ENCODE peak calls at places on chromosomes 13 and 19, in seven cellular contexts. D, L, V, M, A, K and Y are unnamed samples. For H3K4me1, the result is how much of the 10 kb centered on the place peaks cover.

GRCh38 chr13:33536639-33537425 is 251.3 kb upstream of the STARD13 start:
- DNase-seq in D (no peak), L (no peak), V (no peak), M (no peak), A (no peak), K (no peak), Y (no peak)

GRCh38 chr13:30725331-30726085 is 9.8 kb upstream of the ALOX5AP start:
- DNase-seq in D (no peak), L (no peak), V (no peak), M (no peak), A (no peak), K (no peak), Y (peak)

GRCh38 chr19:47132522-47132852 is 1.9 kb downstream of the SAE1 start:
- DNase-seq in D (no peak), L (no peak), V (no peak), M (no peak), A (no peak), K (no peak), Y (no peak)

GRCh38 chr13:106033634-106034033 is 501.8 kb downstream of the EFNB2 start:
- DNase-seq in D (no peak), L (peak), V (no peak), M (no peak), A (no peak), K (no peak), Y (no peak)

GRCh38 chr19:17671906-17672305 is 16.2 kb downstream of the UNC13A start:
- DNase-seq in D (no peak), L (no peak), V (no peak), M (no peak), A (no peak), K (peak), Y (no peak)

GRCh38 chr13:26943748-26944147 is 183.2 kb upstream of the GPR12 start:
- DNase-seq in D (no peak), L (no peak), V (no peak), M (no peak), A (no peak), K (no peak), Y (no peak)

GRCh38 chr13:46614582-46614981 is 61.6 kb downstream of the LRCH1 start:
- DNase-seq in D (no peak), L (peak), V (no peak), M (no peak), A (no peak), K (no peak), Y (no peak)

GRCh38 chr19:18591735-18592385 is 3.3 kb downstream of the REX1BD start:
- DNase-seq in D (no peak), L (no peak), V (no peak), M (no peak), A (no peak), K (no peak), Y (no peak)

GRCh38 chr19:4791183-4792018 is at the start of gene FEM1A:
- DNase-seq in D (peak), L (peak), V (peak), M (peak), A (peak), K (peak), Y (peak)

GRCh38 chr19:310141-310651 is 19.0 kb upstream of the PLPP2 start:
- DNase-seq in D (no peak), L (no peak), V (peak), M (no peak), A (peak), K (no peak), Y (no peak)

GRCh38 chr19:7450243-7451223 is 38.3 kb downstream of the PEX11G start:
- DNase-seq in D (no peak), L (no peak), V (no peak), M (peak), A (no peak), K (peak), Y (no peak)

DNA sequence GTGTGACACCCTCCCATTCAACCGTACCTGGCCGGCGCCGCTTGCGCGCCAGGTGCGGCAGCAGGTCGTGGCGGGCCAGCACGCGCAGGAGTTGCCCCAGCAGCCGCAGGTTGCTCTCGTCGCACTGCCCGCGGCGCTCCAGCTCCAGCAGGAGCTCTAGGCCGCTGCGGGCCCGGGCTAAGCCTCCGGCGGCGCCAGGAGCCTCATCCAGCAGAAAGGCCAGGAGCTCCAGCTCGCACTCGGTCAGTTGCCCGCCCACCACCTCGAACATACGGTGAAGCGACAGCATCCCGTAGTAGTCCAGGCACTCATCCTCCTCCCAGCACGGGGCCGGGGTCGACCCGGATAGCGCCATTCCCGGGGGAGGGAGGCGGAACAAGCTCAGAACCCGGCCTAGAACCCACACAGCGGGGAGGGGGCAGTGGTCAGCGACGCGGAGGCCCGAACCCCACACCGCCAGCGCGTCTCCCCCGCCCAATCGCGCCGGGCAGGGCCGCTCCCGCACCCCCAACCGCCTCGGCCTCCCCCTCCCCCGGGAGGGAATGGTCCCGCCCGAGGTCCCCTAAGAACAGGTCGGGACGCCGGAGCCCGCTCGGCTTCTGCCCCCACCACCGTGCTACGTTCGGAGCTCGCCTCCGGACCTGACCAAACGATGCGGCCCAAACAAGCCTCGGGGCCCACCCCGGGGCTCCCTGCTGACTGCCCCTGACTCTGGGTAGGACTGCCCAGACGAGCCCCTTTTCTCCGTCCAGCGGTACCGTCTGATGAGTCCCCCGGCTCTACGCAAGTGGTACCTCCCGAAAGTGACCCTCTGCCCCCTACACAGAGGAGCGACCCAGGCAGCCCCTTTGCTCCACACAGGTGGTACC is 590 bp downstream of the DEDD2 start:
- DNase-seq in D (no peak), L (peak), V (peak), M (peak), A (peak), K (peak), Y (no peak)
- H3K4me3 ChIP-seq in D (peak), L (peak), V (peak), M (peak), A (peak), K (peak), Y (peak)

DNA sequence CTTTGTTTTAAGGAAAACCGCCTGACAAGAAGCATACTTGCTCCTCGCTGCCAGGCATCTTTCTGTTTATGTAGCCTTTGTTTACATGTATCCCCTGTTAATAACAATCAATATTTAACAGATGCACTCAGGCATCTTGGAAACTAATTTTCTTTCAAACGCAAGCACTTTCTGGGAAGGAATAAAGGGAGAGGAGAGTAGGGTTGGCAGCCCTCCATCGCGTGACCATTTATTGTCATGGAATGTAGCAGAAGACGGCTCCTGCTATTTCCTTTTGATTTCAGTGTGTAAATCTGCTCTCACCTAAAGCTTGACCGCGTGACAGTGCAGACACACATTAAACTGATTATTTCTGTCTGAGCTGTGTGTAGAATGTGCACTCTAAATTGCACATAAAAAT is 223.3 kb upstream of the MAB21L1 start:
- DNase-seq in D (no peak), L (no peak), V (no peak), M (no peak), A (no peak), K (no peak), Y (no peak)
- H3K27ac ChIP-seq in D (no peak), L (no peak), V (no peak), M (no peak), A (no peak), K (no peak), Y (no peak)

GRCh38 chr13:113819341-113819730 is 44.5 kb downstream of the GAS6 start:
- DNase-seq in D (no peak), L (no peak), V (no peak), M (no peak), A (no peak), K (no peak), Y (no peak)
- H3K4me1 ChIP-seq in D (under half), L (under half), V (under half), M (under half), A (half or more), K (under half), Y (under half)

DNA sequence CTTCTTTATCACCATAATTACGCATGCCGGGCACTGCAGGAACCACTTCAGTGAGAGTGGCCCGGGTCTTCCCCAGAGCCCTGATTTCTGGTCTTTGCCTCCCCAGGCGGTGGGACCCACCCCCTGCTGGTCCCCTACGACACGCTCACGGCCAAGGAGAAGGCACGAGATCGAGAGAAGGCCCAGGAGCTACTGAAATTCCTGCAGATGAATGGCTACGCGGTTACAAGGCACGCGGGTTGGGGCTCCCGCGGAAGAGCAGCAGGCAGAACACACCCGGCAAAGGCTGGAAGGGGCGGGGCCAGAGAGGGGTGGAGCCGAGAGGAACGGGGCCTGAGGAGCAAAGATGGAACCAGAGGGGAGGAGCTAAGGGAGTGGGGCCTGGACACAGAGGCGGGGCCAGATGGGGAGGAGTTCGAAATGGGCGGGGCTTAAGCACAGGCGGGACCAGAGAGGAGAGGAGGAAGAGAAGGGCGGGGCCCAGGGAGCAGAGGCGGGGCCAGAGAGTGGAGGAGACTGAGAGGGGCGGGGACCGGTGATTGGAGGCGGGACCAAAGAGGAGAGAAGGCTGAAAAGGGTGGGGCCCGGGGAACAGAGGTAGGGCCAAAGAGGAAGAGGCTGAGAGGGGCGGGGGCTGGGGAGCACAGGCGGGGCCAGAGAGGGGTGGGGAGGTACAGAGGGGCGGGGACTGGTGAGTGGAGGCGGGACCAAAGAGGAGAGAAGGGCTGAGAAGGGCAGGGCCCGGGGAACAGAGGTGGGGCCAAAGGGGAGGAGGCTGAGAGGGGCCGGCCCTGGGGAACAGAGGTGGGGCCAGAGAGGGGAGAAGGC is 73.4 kb downstream of the RYR1 start:
- DNase-seq in D (peak), L (peak), V (peak), M (peak), A (peak), K (peak), Y (peak)
- H3K4me3 ChIP-seq in D (no peak), L (peak), V (no peak), M (no peak), A (no peak), K (peak), Y (no peak)

GRCh38 chr19:49119411-49120324 is at the start of gene PPFIA3:
- DNase-seq in D (no peak), L (no peak), V (peak), M (peak), A (peak), K (no peak), Y (peak)
- H3K27ac ChIP-seq in D (peak), L (peak), V (peak), M (no peak), A (peak), K (peak), Y (peak)

DNA sequence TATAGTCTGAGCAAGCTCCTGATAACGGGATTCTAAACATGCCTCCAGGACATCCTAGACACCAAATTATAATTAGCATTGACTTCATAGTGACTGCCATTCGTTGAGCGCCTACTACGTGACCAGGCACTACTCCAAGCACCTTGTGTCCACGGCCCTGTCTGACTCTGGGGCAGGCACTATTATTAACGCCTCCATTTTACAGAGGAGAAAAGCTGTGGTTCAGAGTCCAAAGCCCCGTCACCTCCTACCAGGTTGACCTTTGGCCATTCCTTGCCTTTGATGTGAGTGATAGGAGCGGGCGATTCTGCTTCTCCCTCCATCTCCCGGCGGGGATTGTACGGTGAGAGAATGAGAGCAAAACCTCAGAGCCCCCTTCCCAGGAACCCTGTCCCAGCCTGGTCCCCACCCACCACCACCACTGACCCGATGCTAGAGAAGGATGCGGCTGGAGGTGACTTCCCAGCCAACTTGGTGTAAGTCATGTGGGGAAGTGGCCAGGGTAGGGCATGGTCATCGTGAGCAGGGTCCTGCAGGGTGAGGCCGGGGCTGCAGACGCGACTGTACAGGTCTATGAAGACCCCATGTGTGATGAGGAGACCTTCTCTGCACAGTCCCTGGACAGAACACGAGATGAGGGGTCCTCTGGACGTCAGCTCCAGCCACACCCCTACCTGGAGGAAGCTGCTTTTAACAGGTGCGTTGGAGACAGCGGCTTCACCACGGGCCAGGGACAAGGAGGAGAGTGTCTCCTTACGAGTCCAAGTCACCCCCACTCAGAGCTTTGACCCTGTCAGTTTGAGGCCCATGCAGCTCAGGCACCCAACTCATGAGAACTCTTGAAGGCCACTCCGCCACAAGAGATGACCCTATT is at the start of gene IGSF23:
- DNase-seq in D (no peak), L (no peak), V (no peak), M (no peak), A (no peak), K (no peak), Y (no peak)
- H3K4me1 ChIP-seq in D (under half), L (under half), V (under half), M (under half), A (under half), K (under half), Y (under half)

GRCh38 chr13:49627831-49628652 is at the start of gene ARL11:
- DNase-seq in D (peak), L (no peak), V (peak), M (no peak), A (peak), K (peak), Y (no peak)

GRCh38 chr13:49629196-49629938 is 1.1 kb downstream of the ARL11 start:
- DNase-seq in D (no peak), L (no peak), V (no peak), M (no peak), A (no peak), K (peak), Y (no peak)

GRCh38 chr13:49629947-49630346 is 1.6 kb downstream of the ARL11 start:
- DNase-seq in D (no peak), L (no peak), V (no peak), M (no peak), A (no peak), K (peak), Y (no peak)

GRCh38 chr13:49632156-49632555 is 3.8 kb downstream of the ARL11 start:
- DNase-seq in D (no peak), L (no peak), V (no peak), M (no peak), A (no peak), K (no peak), Y (no peak)

GRCh38 chr13:49630580-49630979 is 2.3 kb downstream of the ARL11 start:
- DNase-seq in D (no peak), L (no peak), V (no peak), M (no peak), A (no peak), K (no peak), Y (no peak)
- H3K4me3 ChIP-seq in D (no peak), L (no peak), V (no peak), M (no peak), A (no peak), K (no peak), Y (no peak)

GRCh38 chr19:30684613-30685012 is 312.4 kb downstream of the ZNF536 start:
- DNase-seq in D (no peak), L (no peak), V (no peak), M (no peak), A (no peak), K (no peak), Y (no peak)

GRCh38 chr19:30685601-30686000 is 313.4 kb downstream of the ZNF536 start:
- DNase-seq in D (no peak), L (no peak), V (no peak), M (no peak), A (no peak), K (no peak), Y (no peak)

GRCh38 chr19:30686252-30686762 is 314.1 kb downstream of the ZNF536 start:
- DNase-seq in D (no peak), L (no peak), V (no peak), M (no peak), A (no peak), K (no peak), Y (no peak)

GRCh38 chr19:30688696-30689095 is 316.5 kb downstream of the ZNF536 start:
- DNase-seq in D (no peak), L (no peak), V (no peak), M (no peak), A (no peak), K (no peak), Y (no peak)

GRCh38 chr19:30686911-30687566 is 314.9 kb downstream of the ZNF536 start:
- DNase-seq in D (no peak), L (no peak), V (no peak), M (no peak), A (no peak), K (no peak), Y (no peak)
- H3K27ac ChIP-seq in D (no peak), L (no peak), V (no peak), M (no peak), A (no peak), K (no peak), Y (no peak)